ENCODE peak calls at places on chromosome 9, in four cellular contexts. I is colonic mucosa; R is CD8-positive, alpha-beta T cell; J is cardiac muscle cell. D is an unnamed sample.

GRCh38 chr9:107176701-107177100 is 106.4 kb upstream of the RAD23B start:
- DNase-seq in R (no peak), J (no peak), I (peak), D (peak)

GRCh38 chr9:757246-757881 is 84.1 kb upstream of the DMRT1 start:
- DNase-seq in I (peak), J (peak), R (no peak), D (peak)

GRCh38 chr9:110189001-110189400 is 19.0 kb downstream of the C9orf152 start:
- DNase-seq in I (peak), R (no peak), J (no peak), D (peak)

GRCh38 chr9:36946653-36947052 is 87.4 kb downstream of the PAX5 start:
- DNase-seq in I (no peak), R (no peak), J (no peak), D (peak)

GRCh38 chr9:133597316-133597957 is 11.8 kb downstream of the FAM163B start:
- DNase-seq in J (no peak), I (no peak), R (no peak), D (no peak)

GRCh38 chr9:23825143-23825531 is 903 bp downstream of the ELAVL2 start:
- DNase-seq in I (no peak), J (no peak), R (no peak), D (no peak)

GRCh38 chr9:99601506-99601905 is 220.2 kb upstream of the NR4A3 start:
- DNase-seq in J (no peak), I (no peak), R (no peak), D (no peak)

GRCh38 chr9:129569506-129570449 is 51.1 kb downstream of the C9orf50 start:
- DNase-seq in I (no peak), R (no peak), J (peak), D (no peak)

GRCh38 chr9:137974746-137975526 is 97.4 kb downstream of the CACNA1B start:
- DNase-seq in J (no peak), R (no peak), I (no peak), D (no peak)

GRCh38 chr9:94805585-94805984 is 79.1 kb downstream of the AOPEP start:
- DNase-seq in J (no peak), I (peak), R (no peak), D (peak)

GRCh38 chr9:94717656-94718225 is 8.8 kb upstream of the AOPEP start:
- DNase-seq in I (no peak), R (no peak), J (no peak), D (peak)

GRCh38 chr9:134677743-134678142 is 36.1 kb downstream of the COL5A1 start:
- DNase-seq in I (no peak), R (no peak), J (no peak), D (no peak)

GRCh38 chr9:83706703-83707517 is 848 bp downstream of the UBQLN1 start:
- DNase-seq in I (peak), R (peak), J (peak), D (no peak)

GRCh38 chr9:92506184-92506857 is 24.0 kb upstream of the ASPN start:
- DNase-seq in R (no peak), J (no peak), I (no peak), D (peak)

GRCh38 chr9:137277329-137278041 is at the start of gene TOR4A:
- DNase-seq in J (peak), I (peak), R (no peak), D (peak)

GRCh38 chr9:80175286-80175906 is 603.6 kb downstream of the TLE4 start:
- DNase-seq in J (peak), I (no peak), R (no peak), D (peak)

GRCh38 chr9:134661791-134662142 is 20.2 kb downstream of the COL5A1 start:
- DNase-seq in R (no peak), I (no peak), J (no peak), D (peak)

GRCh38 chr9:133086894-133087293 is 25.1 kb downstream of the CEL start:
- DNase-seq in I (no peak), J (no peak), R (no peak), D (no peak)

GRCh38 chr9:96078866-96079505 is 203.5 kb downstream of the ERCC6L2 start:
- DNase-seq in J (no peak), R (no peak), I (no peak), D (no peak)

GRCh38 chr9:124180557-124180956 is 77.2 kb upstream of the NEK6 start:
- DNase-seq in J (peak), R (no peak), I (no peak), D (peak)

GRCh38 chr9:137293094-137293481 is 9.0 kb downstream of the NRARP start:
- DNase-seq in R (no peak), J (no peak), I (peak), D (no peak)

GRCh38 chr9:12933957-12934356 is 159.1 kb downstream of the LURAP1L start:
- DNase-seq in R (no peak), J (no peak), I (no peak), D (peak)

GRCh38 chr9:18888241-18888794 is 144.7 kb downstream of the SAXO1 start:
- DNase-seq in R (no peak), I (peak), J (no peak), D (peak)

GRCh38 chr9:121681404-121681803 is 30.0 kb downstream of the DAB2IP start:
- DNase-seq in R (no peak), I (no peak), J (no peak), D (no peak)

GRCh38 chr9:110919055-110919445 is 119.2 kb downstream of the LPAR1 start:
- DNase-seq in J (no peak), I (no peak), R (no peak), D (no peak)

DNA sequence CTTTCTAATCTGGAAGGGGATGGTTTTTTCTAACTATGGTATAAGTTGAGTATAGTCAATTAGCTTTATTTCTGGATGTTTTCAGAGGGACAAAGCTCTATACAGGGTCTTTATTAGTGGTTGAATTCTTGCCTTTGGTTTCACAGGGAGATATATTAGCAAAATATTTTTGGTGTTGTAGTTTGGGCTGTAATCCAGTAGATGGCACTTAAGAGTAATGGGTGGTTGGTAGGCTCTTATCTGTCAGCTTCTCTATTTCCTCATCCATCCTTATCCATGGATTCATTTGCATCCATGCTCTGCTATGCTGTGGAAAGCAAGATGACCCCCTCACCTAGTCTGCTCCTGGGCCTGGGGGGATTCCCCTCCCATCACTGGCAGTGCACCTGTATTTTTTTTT is 363.6 kb upstream of the CYLC2 start:
- DNase-seq in J (no peak), R (no peak), I (no peak), D (no peak)
- TF ChIP-seq CTCF in J (no peak), R (no peak), I (no peak), D (no peak)

GRCh38 chr9:97237311-97237786 is 70.1 kb upstream of the CCDC180 start:
- DNase-seq in R (no peak), J (no peak), I (no peak), D (no peak)
- H3K4me3 ChIP-seq in R (no peak), J (peak), I (peak), D (peak)

GRCh38 chr9:4666042-4666699 is at the start of gene SPATA6L:
- DNase-seq in R (peak), J (peak), I (peak), D (peak)
- TF ChIP-seq CTCF in R (no peak), J (peak), I (no peak), D (peak)

GRCh38 chr9:126614455-126615248 is 924 bp downstream of the LMX1B start:
- DNase-seq in J (no peak), R (no peak), I (no peak), D (no peak)
- H3K4me3 ChIP-seq in J (no peak), R (no peak), I (no peak), D (no peak)

DNA sequence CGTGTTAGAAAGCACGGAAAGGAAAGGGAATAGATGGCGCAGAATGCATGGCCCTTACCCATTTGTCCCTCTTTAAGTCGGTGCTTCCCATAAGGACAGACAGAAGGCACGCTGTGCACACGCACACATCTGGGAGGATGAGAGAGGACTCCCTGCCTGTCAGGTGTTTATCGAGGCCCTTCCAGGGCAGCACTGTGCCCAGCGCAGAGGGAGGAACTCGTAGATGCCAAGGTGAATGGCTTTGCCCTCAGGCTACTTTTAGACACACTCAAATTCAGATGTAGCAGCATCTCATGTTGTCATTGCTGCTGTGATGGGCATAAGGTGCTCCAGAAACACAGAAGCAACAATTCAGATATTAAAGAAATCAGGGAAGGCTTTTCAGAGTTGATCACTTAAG is 70.2 kb upstream of the CTSL start:
- DNase-seq in R (no peak), I (no peak), J (no peak), D (no peak)
- TF ChIP-seq CTCF in R (no peak), I (no peak), J (no peak), D (no peak)

GRCh38 chr9:112489876-112490661 is 3.4 kb downstream of the KIAA1958 start:
- DNase-seq in R (no peak), I (no peak), J (no peak), D (no peak)
- H3K4me3 ChIP-seq in R (no peak), I (no peak), J (no peak), D (no peak)

DNA sequence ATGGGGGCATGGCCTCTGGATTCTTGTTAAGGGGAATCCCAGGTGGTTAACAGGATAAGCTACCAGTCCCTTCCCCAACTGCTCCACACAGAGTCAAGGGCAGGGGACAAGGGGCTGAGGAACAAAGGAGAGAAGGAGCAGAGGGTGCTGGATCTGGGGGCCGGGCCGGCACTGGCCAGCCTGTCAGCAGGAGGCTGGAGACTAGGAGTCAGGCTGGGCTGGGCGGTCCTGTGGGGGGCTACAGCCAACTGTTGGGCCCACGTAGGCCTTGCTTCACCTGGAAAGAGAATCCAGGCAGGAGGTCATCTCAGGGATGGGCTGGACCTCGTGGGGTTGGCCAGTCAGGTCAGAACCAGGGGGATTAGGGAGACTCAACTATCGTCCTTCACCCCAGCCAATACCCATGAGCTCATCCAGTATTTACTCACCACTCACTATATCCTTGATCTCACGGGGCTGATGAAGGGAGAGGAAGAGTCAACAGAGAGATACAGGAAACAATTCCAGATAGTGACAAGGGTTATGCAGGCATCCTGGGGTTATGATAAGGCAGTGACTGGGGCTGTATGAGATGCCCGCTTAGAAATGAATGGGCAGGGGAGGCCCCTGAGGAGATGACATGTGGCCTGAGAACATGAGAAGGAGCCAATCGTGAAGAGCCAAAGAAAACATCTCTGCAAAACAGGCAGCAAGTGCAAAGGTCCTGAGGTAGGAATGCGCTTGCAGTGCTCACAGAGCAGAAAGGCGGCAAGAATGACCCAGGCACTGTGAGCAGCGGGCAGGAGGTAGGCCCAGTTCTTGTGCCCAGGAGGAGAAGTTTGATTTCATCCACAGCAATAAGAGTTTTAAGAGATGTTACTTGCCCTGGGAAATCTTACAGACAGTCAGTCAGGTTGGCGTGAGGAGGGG is 48.0 kb upstream of the SLC25A51 start:
- DNase-seq in R (no peak), I (no peak), J (no peak), D (no peak)
- TF ChIP-seq CTCF in R (no peak), I (no peak), J (no peak), D (no peak)

D was measured in foreskin fibroblast.